ENCODE peak calls at places on chromosomes 11 and 22, in five cellular contexts. Z is stimulated activated CD8-positive, alpha-beta memory T cell treated with anti-CD3 and anti-CD28 coated beads, Interleukin-7, amount 100 ng/mL, for 1 hour; H is HL-60; N is T-cell; X is OCI-LY7. S is an unnamed sample.

GRCh38 chr22:47035443-47035881 is 273.0 kb downstream of the TBC1D22A start:
- DNase-seq in Z (no peak), H (no peak), N (no peak), X (no peak), S (no peak)

GRCh38 chr11:117884994-117885393 is 8.5 kb upstream of the FXYD6 start:
- DNase-seq in Z (no peak), H (no peak), N (no peak), X (no peak), S (no peak)

GRCh38 chr22:34812631-34813030 is 253.3 kb upstream of the ISX start:
- DNase-seq in Z (no peak), H (no peak), N (no peak), X (no peak), S (no peak)

GRCh38 chr22:19579880-19580279 is 55.7 kb upstream of the CLDN5 start:
- DNase-seq in Z (no peak), H (no peak), N (no peak), X (peak), S (no peak)

GRCh38 chr22:49045276-49045675 is 782.4 kb downstream of the BRD1 start:
- DNase-seq in Z (no peak), H (no peak), N (no peak), X (no peak), S (no peak)

GRCh38 chr11:31783264-31783663 is 27.9 kb downstream of the PAX6 start:
- DNase-seq in Z (no peak), H (no peak), N (no peak), X (no peak), S (no peak)

GRCh38 chr11:64628596-64628995 is 37.6 kb downstream of the SLC22A12 start:
- DNase-seq in Z (no peak), H (no peak), N (no peak), X (no peak), S (no peak)

GRCh38 chr11:44765026-44765595 is 38.3 kb downstream of the TSPAN18 start:
- DNase-seq in Z (no peak), H (no peak), N (no peak), X (no peak), S (no peak)

GRCh38 chr11:32893947-32894827 is 1.6 kb downstream of the QSER1 start:
- DNase-seq in Z (no peak), H (peak), N (no peak), X (peak), S (peak)

GRCh38 chr11:47886096-47886495 is 37.9 kb upstream of the NUP160 start:
- DNase-seq in Z (no peak), H (no peak), N (peak), X (no peak), S (peak)

GRCh38 chr11:102727890-102728289 is 3.1 kb upstream of the MMP8 start:
- DNase-seq in Z (no peak), H (peak), N (no peak), X (no peak), S (no peak)

GRCh38 chr11:14894657-14895598 is 2.9 kb upstream of the CYP2R1 start:
- DNase-seq in Z (no peak), H (peak), N (no peak), X (peak), S (peak)

GRCh38 chr22:39908737-39909136 is 7.9 kb downstream of the GRAP2 start:
- DNase-seq in Z (no peak), H (no peak), N (no peak), X (no peak), S (no peak)

GRCh38 chr11:47109051-47109791 is 67.5 kb downstream of the ARFGAP2 start:
- DNase-seq in Z (no peak), H (no peak), N (no peak), X (peak), S (no peak)

GRCh38 chr22:23353696-23354095 is 173.4 kb downstream of the BCR start:
- DNase-seq in Z (no peak), H (no peak), N (no peak), X (no peak), S (no peak)